ENCODE peak calls at places on chromosomes 6 and 20, in eight cellular contexts. V, D, A, Q, M, H, O and Y are unnamed samples.

GRCh38 chr6:26323525-26324294 is 41.3 kb upstream of the BTN3A2 start:
- DNase-seq in V (no peak), D (no peak), A (no peak), Q (no peak), M (no peak), H (no peak), O (no peak), Y (no peak)

GRCh38 chr20:17549131-17549530 is 18.0 kb upstream of the BFSP1 start:
- DNase-seq in V (no peak), D (no peak), A (no peak), Q (no peak), M (no peak), H (no peak), O (no peak), Y (no peak)

GRCh38 chr20:4613718-4614620 is 107.7 kb upstream of the PRND start:
- DNase-seq in V (peak; percentile 74), D (peak; percentile 35), A (no peak), Q (peak; percentile 60), M (no peak), H (peak; percentile 49), O (peak; percentile 44), Y (peak; percentile 38)

GRCh38 chr20:62196286-62196685 is 13.5 kb downstream of the MTG2 start:
- DNase-seq in V (no peak), D (no peak), A (no peak), Q (no peak), M (no peak), H (no peak), O (no peak), Y (no peak)

GRCh38 chr6:35519313-35520015 is 6.8 kb upstream of the TULP1 start:
- DNase-seq in V (no peak), D (no peak), A (no peak), Q (no peak), M (no peak), H (no peak), O (no peak), Y (no peak)

GRCh38 chr20:47120346-47120745 is 225.7 kb downstream of the EYA2 start:
- DNase-seq in V (no peak), D (no peak), A (no peak), Q (no peak), M (no peak), H (no peak), O (no peak), Y (no peak)

GRCh38 chr6:143200035-143200770 is 139.5 kb downstream of the AIG1 start:
- DNase-seq in V (no peak), D (no peak), A (no peak), Q (no peak), M (no peak), H (no peak), O (no peak), Y (no peak)

GRCh38 chr20:56628015-56628872 is 862 bp upstream of the TFAP2C start:
- DNase-seq in V (no peak), D (no peak), A (no peak), Q (peak; percentile 55), M (no peak), H (no peak), O (peak; percentile 51), Y (no peak)

GRCh38 chr6:125114248-125114858 is 39.2 kb upstream of the TPD52L1 start:
- DNase-seq in V (peak; percentile 59), D (no peak), A (no peak), Q (peak; percentile 15), M (no peak), H (peak; percentile 68), O (peak; percentile 64), Y (no peak)

GRCh38 chr6:145815875-145816274 is 1.3 kb upstream of the FBXO30 start:
- DNase-seq in V (no peak), D (no peak), A (no peak), Q (no peak), M (no peak), H (no peak), O (no peak), Y (no peak)

GRCh38 chr6:47169785-47170685 is 127.9 kb upstream of the ADGRF1 start:
- DNase-seq in V (no peak), D (no peak), A (no peak), Q (no peak), M (no peak), H (no peak), O (no peak), Y (peak; percentile 85)

GRCh38 chr20:17897566-17898307 is 70.9 kb downstream of the SNX5 start:
- DNase-seq in V (no peak), D (no peak), A (no peak), Q (no peak), M (no peak), H (no peak), O (no peak), Y (no peak)

GRCh38 chr6:99282479-99283062 is 66.9 kb downstream of the FAXC start:
- DNase-seq in V (no peak), D (no peak), A (no peak), Q (no peak), M (no peak), H (no peak), O (peak; percentile 27), Y (no peak)

GRCh38 chr20:6828794-6829423 is 61.4 kb downstream of the BMP2 start:
- DNase-seq in V (peak; percentile 71), D (peak; percentile 64), A (no peak), Q (peak; percentile 43), M (no peak), H (peak; percentile 78), O (peak; percentile 85), Y (peak; percentile 17)

GRCh38 chr6:131353876-131354275 is 218.6 kb downstream of the AKAP7 start:
- DNase-seq in V (no peak), D (no peak), A (no peak), Q (no peak), M (no peak), H (no peak), O (no peak), Y (no peak)

GRCh38 chr6:39947611-39948068 is 13.4 kb upstream of the MOCS1 start:
- DNase-seq in V (no peak), D (no peak), A (no peak), Q (no peak), M (no peak), H (no peak), O (no peak), Y (no peak)

GRCh38 chr6:149969635-149970034 is 5.9 kb downstream of the ULBP1 start:
- DNase-seq in V (no peak), D (no peak), A (no peak), Q (no peak), M (no peak), H (no peak), O (no peak), Y (no peak)

GRCh38 chr6:154907293-154907692 is 87.8 kb upstream of the TIAM2 start:
- DNase-seq in V (no peak), D (no peak), A (no peak), Q (no peak), M (no peak), H (no peak), O (no peak), Y (no peak)

GRCh38 chr20:46304361-46304760 is 3.9 kb downstream of the CDH22 start:
- DNase-seq in V (no peak), D (no peak), A (no peak), Q (no peak), M (no peak), H (no peak), O (no peak), Y (no peak)

GRCh38 chr6:33405541-33405940 is 5.3 kb upstream of the PHF1 start:
- DNase-seq in V (no peak), D (no peak), A (no peak), Q (no peak), M (no peak), H (no peak), O (no peak), Y (no peak)

GRCh38 chr20:44092551-44093248 is 94.3 kb downstream of the JPH2 start:
- DNase-seq in V (no peak), D (no peak), A (no peak), Q (no peak), M (no peak), H (no peak), O (peak; percentile 50), Y (no peak)

GRCh38 chr20:31570021-31570463 is 35.0 kb upstream of the ID1 start:
- DNase-seq in V (no peak), D (no peak), A (no peak), Q (no peak), M (no peak), H (no peak), O (no peak), Y (no peak)
- H3K27ac ChIP-seq in V (peak overlapping the region; percentile 96), D (no peak overlapping the region), A (peak overlapping the region; percentile 87), Q (peak overlapping the region; percentile 99), M (peak overlapping the region; percentile 66), H (peak overlapping the region; percentile 57), O (peak overlapping the region; percentile 80), Y (peak overlapping the region; percentile 13)

GRCh38 chr6:148455674-148456559 is 113.3 kb downstream of the SASH1 start:
- DNase-seq in V (no peak), D (no peak), A (no peak), Q (no peak), M (no peak), H (no peak), O (no peak), Y (no peak)

GRCh38 chr6:148452921-148453320 is 110.3 kb downstream of the SASH1 start:
- DNase-seq in V (no peak), D (no peak), A (no peak), Q (no peak), M (no peak), H (no peak), O (no peak), Y (no peak)

GRCh38 chr6:148455225-148455624 is 112.6 kb downstream of the SASH1 start:
- DNase-seq in V (no peak), D (no peak), A (no peak), Q (no peak), M (no peak), H (no peak), O (no peak), Y (no peak)

GRCh38 chr6:148451690-148452089 is 109.1 kb downstream of the SASH1 start:
- DNase-seq in V (peak; percentile 15), D (no peak), A (no peak), Q (no peak), M (no peak), H (no peak), O (no peak), Y (no peak)

DNA sequence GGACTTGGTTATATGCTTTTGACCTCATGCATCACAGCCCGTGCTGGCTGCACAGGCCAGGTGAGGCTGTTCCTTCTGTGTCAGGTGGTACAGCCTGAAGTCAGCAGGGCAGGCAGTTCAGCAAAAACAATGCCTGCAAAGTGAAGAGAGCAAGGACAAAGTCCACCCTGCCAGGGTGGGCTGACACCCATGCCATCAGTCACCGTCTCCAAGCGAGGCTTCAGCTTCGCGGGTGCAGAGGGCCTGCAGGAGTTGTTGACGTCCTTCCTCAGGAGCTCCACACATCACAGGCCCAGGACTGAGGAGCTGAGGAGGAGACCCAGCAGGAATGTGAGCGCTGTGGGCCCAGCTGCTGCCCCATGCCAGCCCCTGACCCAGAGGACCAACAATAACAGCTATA is 111.3 kb downstream of the SASH1 start:
- DNase-seq in V (no peak), D (no peak), A (no peak), Q (no peak), M (no peak), H (no peak), O (no peak), Y (no peak)
- H3K27ac ChIP-seq in V (no peak overlapping the region), D (no peak overlapping the region), A (no peak overlapping the region), Q (no peak overlapping the region), M (no peak overlapping the region), H (no peak overlapping the region), O (no peak overlapping the region), Y (no peak overlapping the region)

GRCh38 chr6:157151029-157151428 is 172.3 kb downstream of the TMEM242 start:
- DNase-seq in V (no peak), D (no peak), A (no peak), Q (no peak), M (no peak), H (no peak), O (no peak), Y (no peak)
- H3K27ac ChIP-seq in V (no peak overlapping the region), D (no peak overlapping the region), A (no peak overlapping the region), Q (no peak overlapping the region), M (no peak overlapping the region), H (no peak overlapping the region), O (peak overlapping the region; percentile 22), Y (no peak overlapping the region)

GRCh38 chr20:16124911-16125776 is 448.1 kb downstream of the KIF16B start:
- DNase-seq in V (no peak), D (no peak), A (no peak), Q (no peak), M (no peak), H (no peak), O (no peak), Y (no peak)
- H3K27ac ChIP-seq in V (no peak overlapping the region), D (no peak overlapping the region), A (no peak overlapping the region), Q (no peak overlapping the region), M (no peak overlapping the region), H (no peak overlapping the region), O (no peak overlapping the region), Y (no peak overlapping the region)